ENCODE peak calls at places on chromosomes 4 and X, in seven cellular contexts. One of them, this sample, is unnamed.

GRCh38 chrX:73849054-73849453 is 286.1 kb downstream of the CHIC1 start:
- DNase-seq in HCT116: no peak
- DNase-seq in BJ: no peak
- DNase-seq in mesendoderm: no peak
- DNase-seq in aorta: no peak
- DNase-seq in bronchial epithelial cell: no peak
- DNase-seq in mucosa of descending colon: no peak
- DNase-seq in this sample: no peak

GRCh38 chrX:107014927-107015326 is 14.9 kb upstream of the MORC4 start:
- DNase-seq in HCT116: no peak
- DNase-seq in BJ: no peak
- DNase-seq in mesendoderm: no peak
- DNase-seq in aorta: no peak
- DNase-seq in bronchial epithelial cell: no peak
- DNase-seq in mucosa of descending colon: no peak
- DNase-seq in this sample: no peak

GRCh38 chr4:150972592-150972991 is 42.5 kb downstream of the LRBA start:
- DNase-seq in HCT116: no peak
- DNase-seq in BJ: no peak
- DNase-seq in mesendoderm: no peak
- DNase-seq in aorta: no peak
- DNase-seq in bronchial epithelial cell: no peak
- DNase-seq in mucosa of descending colon: no peak
- DNase-seq in this sample: no peak

GRCh38 chr4:103567591-103567990 is 152.2 kb downstream of the TACR3 start:
- DNase-seq in HCT116: no peak
- DNase-seq in BJ: no peak
- DNase-seq in mesendoderm: peak; percentile 86
- DNase-seq in aorta: no peak
- DNase-seq in bronchial epithelial cell: no peak
- DNase-seq in mucosa of descending colon: no peak
- DNase-seq in this sample: no peak

GRCh38 chrX:18650662-18651061 is 21.2 kb downstream of the RS1 start:
- DNase-seq in HCT116: no peak
- DNase-seq in BJ: no peak
- DNase-seq in mesendoderm: no peak
- DNase-seq in aorta: no peak
- DNase-seq in bronchial epithelial cell: no peak
- DNase-seq in mucosa of descending colon: no peak
- DNase-seq in this sample: no peak

GRCh38 chr4:100694467-100694866 is 176.6 kb upstream of the EMCN start:
- DNase-seq in HCT116: no peak
- DNase-seq in BJ: no peak
- DNase-seq in mesendoderm: peak; percentile 40
- DNase-seq in aorta: no peak
- DNase-seq in bronchial epithelial cell: peak; percentile 9
- DNase-seq in mucosa of descending colon: no peak
- DNase-seq in this sample: no peak

GRCh38 chrX:1727531-1728027 is 112.7 kb downstream of the ASMT start:
- DNase-seq in HCT116: peak; percentile 46
- DNase-seq in BJ: peak; percentile 18
- DNase-seq in mesendoderm: peak; percentile 96
- DNase-seq in aorta: peak; percentile 41
- DNase-seq in bronchial epithelial cell: peak; percentile 39
- DNase-seq in mucosa of descending colon: no peak
- DNase-seq in this sample: no peak

GRCh38 chrX:13597928-13598327 is 28.5 kb downstream of the EGFL6 start:
- DNase-seq in HCT116: no peak
- DNase-seq in BJ: no peak
- DNase-seq in mesendoderm: no peak
- DNase-seq in aorta: no peak
- DNase-seq in bronchial epithelial cell: no peak
- DNase-seq in mucosa of descending colon: no peak
- DNase-seq in this sample: no peak

GRCh38 chr4:678331-678734 is 4.0 kb downstream of the MYL5 start:
- DNase-seq in HCT116: no peak
- DNase-seq in BJ: no peak
- DNase-seq in mesendoderm: no peak
- DNase-seq in aorta: no peak
- DNase-seq in bronchial epithelial cell: no peak
- DNase-seq in mucosa of descending colon: no peak
- DNase-seq in this sample: no peak

GRCh38 chrX:25004485-25005032 is 11.2 kb downstream of the ARX start:
- DNase-seq in HCT116: no peak
- DNase-seq in BJ: no peak
- DNase-seq in mesendoderm: no peak
- DNase-seq in aorta: no peak
- DNase-seq in bronchial epithelial cell: no peak
- DNase-seq in mucosa of descending colon: no peak
- DNase-seq in this sample: no peak
- H3K4me3 ChIP-seq in HCT116: no peak overlapping the region
- H3K4me3 ChIP-seq in BJ: peak overlapping the region; percentile 8
- H3K4me3 ChIP-seq in mesendoderm: no peak overlapping the region
- H3K4me3 ChIP-seq in aorta: no peak overlapping the region
- H3K4me3 ChIP-seq in bronchial epithelial cell: no peak overlapping the region
- H3K4me3 ChIP-seq in mucosa of descending colon: no peak overlapping the region
- H3K4me3 ChIP-seq in this sample: no peak overlapping the region

DNA sequence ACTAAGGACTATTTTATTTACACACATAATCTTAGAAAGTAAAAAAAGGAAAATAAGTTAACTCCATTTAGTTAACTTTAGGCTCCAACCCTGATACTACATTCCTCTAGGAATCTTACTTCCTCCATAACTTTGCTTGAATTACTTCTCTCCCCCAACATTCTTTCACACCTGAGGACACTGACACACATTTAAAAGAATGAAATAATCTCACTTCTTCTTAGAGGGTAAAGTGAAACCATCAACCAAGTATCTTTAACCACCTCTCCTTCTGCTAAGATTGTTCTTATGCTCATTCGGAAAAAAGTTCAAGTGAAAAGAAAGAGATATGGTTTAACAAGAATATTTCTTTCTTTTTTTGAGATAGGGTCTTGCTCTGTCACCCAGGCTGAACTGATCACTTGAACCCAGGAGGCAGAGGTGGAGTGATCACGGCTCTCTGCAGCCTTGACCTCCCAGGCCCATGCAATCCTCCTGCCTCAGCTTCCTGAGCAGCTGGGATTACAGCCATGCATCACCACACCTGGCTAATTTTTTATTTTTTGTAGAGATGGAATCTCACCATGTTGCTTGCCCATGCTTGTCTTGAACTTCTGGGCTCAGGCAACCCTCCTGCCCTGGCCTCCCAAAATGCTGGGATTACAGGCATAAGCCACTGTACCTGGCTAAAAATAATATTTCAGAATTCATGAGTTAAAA is 28.5 kb downstream of the SLC25A4 start:
- DNase-seq in HCT116: no peak
- DNase-seq in BJ: no peak
- DNase-seq in mesendoderm: no peak
- DNase-seq in aorta: no peak
- DNase-seq in bronchial epithelial cell: peak; percentile 24
- DNase-seq in mucosa of descending colon: no peak
- DNase-seq in this sample: no peak
- H3K36me3 ChIP-seq in HCT116: peaks cover 13% of the 10 kb centered on the region
- H3K36me3 ChIP-seq in BJ: peaks cover 1% of the 10 kb centered on the region
- H3K36me3 ChIP-seq in mesendoderm: no peaks in the 10 kb centered on the region
- H3K36me3 ChIP-seq in aorta: no peaks in the 10 kb centered on the region
- H3K36me3 ChIP-seq in bronchial epithelial cell: peaks cover 6% of the 10 kb centered on the region
- H3K36me3 ChIP-seq in mucosa of descending colon: no peaks in the 10 kb centered on the region
- H3K36me3 ChIP-seq in this sample: peaks cover 2% of the 10 kb centered on the region

DNA sequence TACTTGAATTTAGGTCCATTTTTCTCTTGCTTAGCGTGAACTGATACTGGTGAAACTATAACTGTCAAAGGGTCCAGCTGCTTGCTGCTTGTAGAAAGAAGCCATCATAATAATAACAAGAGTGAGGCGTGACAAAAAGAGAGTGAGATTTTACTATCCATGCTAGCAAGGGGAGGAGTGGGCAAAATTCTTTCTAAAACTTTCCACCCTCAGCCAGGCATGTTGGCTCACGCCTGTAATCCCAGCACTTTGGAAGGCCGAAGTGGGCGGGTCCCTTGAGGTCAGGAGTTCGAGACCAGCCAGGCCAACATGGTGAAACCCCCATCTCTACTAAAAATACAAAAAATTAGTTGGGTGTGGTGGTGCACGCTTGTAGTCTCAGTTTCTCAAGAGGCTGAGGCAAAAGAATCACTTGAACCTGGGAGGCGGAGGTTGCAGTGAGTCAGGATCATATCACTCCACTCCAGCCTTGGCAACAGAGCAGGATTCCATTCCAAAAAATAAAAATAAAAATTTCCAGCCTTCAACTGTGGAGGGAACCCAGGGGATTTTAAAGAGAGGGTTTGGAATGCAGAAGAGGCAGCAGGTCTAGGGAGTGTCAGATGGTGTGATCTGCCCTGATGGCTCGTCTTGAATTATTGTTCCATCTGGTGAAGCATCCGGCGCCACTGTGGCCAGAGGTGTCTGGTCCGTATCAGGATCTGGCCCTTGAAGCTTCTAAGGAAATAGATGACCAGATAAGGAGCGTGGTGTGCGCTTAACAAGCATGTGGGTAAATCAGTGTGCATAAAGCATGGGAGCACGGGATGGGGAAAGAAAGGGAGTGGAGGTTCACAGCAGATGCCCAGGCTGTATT is 51.8 kb downstream of the LRP2BP start:
- DNase-seq in HCT116: no peak
- DNase-seq in BJ: no peak
- DNase-seq in mesendoderm: no peak
- DNase-seq in aorta: no peak
- DNase-seq in bronchial epithelial cell: no peak
- DNase-seq in mucosa of descending colon: no peak
- DNase-seq in this sample: no peak
- H3K4me3 ChIP-seq in HCT116: no peak overlapping the region
- H3K4me3 ChIP-seq in BJ: no peak overlapping the region
- H3K4me3 ChIP-seq in mesendoderm: no peak overlapping the region
- H3K4me3 ChIP-seq in aorta: no peak overlapping the region
- H3K4me3 ChIP-seq in bronchial epithelial cell: no peak overlapping the region
- H3K4me3 ChIP-seq in mucosa of descending colon: no peak overlapping the region
- H3K4me3 ChIP-seq in this sample: no peak overlapping the region

GRCh38 chr4:7783560-7783959 is 156.1 kb downstream of the AFAP1 start:
- DNase-seq in HCT116: no peak
- DNase-seq in BJ: no peak
- DNase-seq in mesendoderm: no peak
- DNase-seq in aorta: peak; percentile 9
- DNase-seq in bronchial epithelial cell: no peak
- DNase-seq in mucosa of descending colon: no peak
- DNase-seq in this sample: no peak
- H3K36me3 ChIP-seq in HCT116: no peaks in the 10 kb centered on the region
- H3K36me3 ChIP-seq in BJ: peaks cover 30% of the 10 kb centered on the region
- H3K36me3 ChIP-seq in mesendoderm: peaks cover 3% of the 10 kb centered on the region
- H3K36me3 ChIP-seq in aorta: no peaks in the 10 kb centered on the region
- H3K36me3 ChIP-seq in bronchial epithelial cell: peaks cover 22% of the 10 kb centered on the region
- H3K36me3 ChIP-seq in mucosa of descending colon: no peaks in the 10 kb centered on the region
- H3K36me3 ChIP-seq in this sample: peaks cover 4% of the 10 kb centered on the region

This sample was measured in kidney.